ENCODE peak calls at places on chromosomes 13 and 19, in eight cellular contexts. B, J, M, F, T, P, Z and E are unnamed samples.
A peak's percentile ranks its signal among the peaks of the same experiment; 100 is the strongest.

GRCh38 chr19:17751103-17751911 is at the start of gene FCHO1:
- DNase-seq in T (no peak), F (peak; percentile 51), J (no peak), M (peak; percentile 33), P (no peak), B (peak; percentile 74), Z (no peak), E (no peak)

GRCh38 chr13:42412812-42413795 is 141.2 kb downstream of the AKAP11 start:
- DNase-seq in M (no peak), Z (no peak), F (no peak), T (no peak), B (no peak), J (no peak), P (no peak), E (no peak)

GRCh38 chr19:22976248-22976647 is 26.7 kb downstream of the ZNF728 start:
- DNase-seq in Z (no peak), F (no peak), J (no peak), M (no peak), B (no peak), T (no peak), P (no peak), E (no peak)

GRCh38 chr13:71169125-71169524 is 697.9 kb downstream of the DACH1 start:
- DNase-seq in J (no peak), Z (no peak), B (no peak), M (no peak), T (no peak), P (no peak), F (no peak), E (no peak)

GRCh38 chr19:10238172-10238783 is 7.1 kb upstream of the S1PR2 start:
- DNase-seq in Z (no peak), T (no peak), M (peak; percentile 79), F (peak; percentile 31), P (no peak), J (peak; percentile 68), B (peak; percentile 76), E (no peak)

GRCh38 chr13:63629591-63629990 is 2213.9 kb upstream of the PCDH20 start:
- DNase-seq in F (no peak), J (no peak), B (no peak), T (no peak), Z (no peak), M (no peak), P (no peak), E (no peak)

GRCh38 chr19:658916-659839 is 3.8 kb downstream of the RNF126 start:
- DNase-seq in P (no peak), T (no peak), B (no peak), J (no peak), M (peak; percentile 65), F (peak; percentile 39), Z (no peak), E (no peak)

GRCh38 chr13:106464076-106464475 is 71.4 kb downstream of the EFNB2 start:
- DNase-seq in F (no peak), Z (no peak), T (no peak), P (no peak), J (no peak), B (no peak), M (no peak), E (no peak)

GRCh38 chr19:18203408-18203862 is 407 bp downstream of the RAB3A start:
- DNase-seq in B (no peak), P (no peak), J (no peak), T (no peak), F (no peak), Z (no peak), M (peak; percentile 51), E (no peak)

GRCh38 chr19:28184997-28185396 is 1028.0 kb downstream of the UQCRFS1 start:
- DNase-seq in F (no peak), B (no peak), T (peak; percentile 51), P (no peak), M (no peak), Z (no peak), J (no peak), E (no peak)

GRCh38 chr19:18304194-18304495 is 18.7 kb downstream of the LSM4 start:
- DNase-seq in M (peak; percentile 59), P (no peak), B (no peak), T (no peak), Z (no peak), F (no peak), J (no peak), E (no peak)

GRCh38 chr19:5036733-5037681 is 68.1 kb downstream of the KDM4B start:
- DNase-seq in P (no peak), M (peak; percentile 52), T (no peak), Z (no peak), B (no peak), J (no peak), F (no peak), E (peak; percentile 76)

GRCh38 chr19:2974342-2974932 is 2.9 kb upstream of the TLE6 start:
- DNase-seq in P (no peak), Z (peak; percentile 36), F (no peak), B (peak; percentile 70), T (no peak), M (peak; percentile 50), J (peak; percentile 42), E (no peak)

GRCh38 chr19:47239152-47239551 is 8.2 kb upstream of the BBC3 start:
- DNase-seq in Z (no peak), B (no peak), P (no peak), T (no peak), M (no peak), J (no peak), F (no peak), E (no peak)

GRCh38 chr13:29908411-29908810 is 58.0 kb upstream of the UBL3 start:
- DNase-seq in T (no peak), J (no peak), M (peak; percentile 48), Z (no peak), B (no peak), P (no peak), F (no peak), E (peak; percentile 10)

GRCh38 chr13:43567608-43568007 is 219.2 kb downstream of the ENOX1 start:
- DNase-seq in J (no peak), M (no peak), T (no peak), B (no peak), F (no peak), P (no peak), Z (no peak), E (no peak)

GRCh38 chr13:48222358-48223015 is 10.5 kb upstream of the ITM2B start:
- DNase-seq in P (no peak), T (no peak), B (peak; percentile 71), F (no peak), J (peak; percentile 34), M (peak; percentile 46), Z (no peak), E (peak; percentile 65)

GRCh38 chr13:48221301-48222190 is 11.5 kb upstream of the ITM2B start:
- DNase-seq in T (no peak), Z (no peak), M (no peak), P (no peak), J (no peak), B (no peak), F (no peak), E (peak; percentile 18)

GRCh38 chr13:48216204-48216711 is 16.7 kb upstream of the ITM2B start:
- DNase-seq in B (no peak), Z (no peak), T (peak; percentile 37), F (no peak), P (no peak), J (no peak), M (no peak), E (no peak)

GRCh38 chr13:48223016-48223385 is 10.0 kb upstream of the ITM2B start:
- DNase-seq in P (no peak), F (no peak), J (no peak), B (no peak), M (no peak), Z (no peak), T (no peak), E (no peak)

DNA sequence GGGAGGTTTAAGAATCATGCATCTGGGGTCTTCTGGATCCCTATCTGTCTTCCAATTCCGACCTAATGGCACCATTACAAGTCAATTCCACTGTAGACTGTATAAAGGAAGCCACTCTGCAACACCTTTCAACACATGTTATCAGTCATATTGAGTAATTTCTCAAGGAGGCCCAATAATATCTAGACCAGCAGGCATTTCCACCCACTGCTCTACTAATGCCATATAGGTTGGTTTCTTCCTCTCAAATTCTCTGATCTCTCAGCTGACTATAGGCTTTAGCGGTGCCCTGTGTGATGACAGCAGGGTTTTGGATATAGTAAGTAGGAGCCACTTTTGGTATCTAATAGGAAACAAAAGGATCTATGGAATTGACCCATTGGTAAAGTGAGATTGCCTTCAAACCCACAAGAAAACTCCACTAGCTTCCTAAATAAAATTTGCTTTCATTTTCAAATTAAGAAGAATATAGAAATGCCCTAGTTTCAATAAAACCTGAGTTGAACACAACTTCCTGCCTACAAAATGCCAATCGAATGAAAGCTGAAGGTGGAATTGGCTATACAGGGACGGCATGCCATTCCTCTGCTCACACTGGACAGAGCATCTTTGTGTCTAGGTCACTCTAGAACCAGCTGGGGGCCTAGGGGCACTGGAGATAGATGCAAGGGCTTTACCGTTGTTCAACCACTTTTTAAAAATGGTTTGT is 12.3 kb upstream of the ITM2B start:
- DNase-seq in T (no peak), M (no peak), B (no peak), F (no peak), Z (no peak), P (no peak), J (no peak), E (peak; percentile 53)
- H3K4me1 ChIP-seq in T (no peaks in the 10 kb centered on the region), M (peaks cover 18% of the 10 kb centered on the region), B (no peaks in the 10 kb centered on the region), F (no peaks in the 10 kb centered on the region), Z (no peaks in the 10 kb centered on the region), P (no peaks in the 10 kb centered on the region), J (peaks cover 6% of the 10 kb centered on the region), E (peaks cover 33% of the 10 kb centered on the region)

DNA sequence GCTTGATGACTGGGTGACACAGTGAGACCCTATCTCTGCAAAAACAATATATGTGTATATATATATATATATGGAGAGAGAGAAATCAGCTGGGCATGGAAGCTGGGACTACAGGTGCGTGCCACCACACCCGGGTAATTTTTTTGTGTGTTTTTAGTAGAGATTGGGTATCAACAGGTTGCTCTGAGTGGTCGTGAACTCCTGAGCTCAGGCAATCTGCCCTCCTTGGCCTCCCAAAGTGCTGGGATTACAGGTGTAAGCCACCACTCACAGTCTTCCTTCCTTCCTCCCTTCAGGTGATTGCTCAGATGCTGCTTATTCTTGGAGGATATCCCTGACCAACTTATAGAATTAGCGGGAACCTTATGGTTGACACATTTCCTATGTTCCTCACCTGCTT is 41.9 kb downstream of the ERICH4 start:
- DNase-seq in P (no peak), M (no peak), J (no peak), F (no peak), T (no peak), B (no peak), Z (no peak), E (no peak)
- H3K36me3 ChIP-seq in P (no peaks in the 10 kb centered on the region), M (peaks cover 8% of the 10 kb centered on the region), J (no peaks in the 10 kb centered on the region), F (no peaks in the 10 kb centered on the region), T (no peaks in the 10 kb centered on the region), B (no peaks in the 10 kb centered on the region), Z (no peaks in the 10 kb centered on the region), E (no peaks in the 10 kb centered on the region)

DNA sequence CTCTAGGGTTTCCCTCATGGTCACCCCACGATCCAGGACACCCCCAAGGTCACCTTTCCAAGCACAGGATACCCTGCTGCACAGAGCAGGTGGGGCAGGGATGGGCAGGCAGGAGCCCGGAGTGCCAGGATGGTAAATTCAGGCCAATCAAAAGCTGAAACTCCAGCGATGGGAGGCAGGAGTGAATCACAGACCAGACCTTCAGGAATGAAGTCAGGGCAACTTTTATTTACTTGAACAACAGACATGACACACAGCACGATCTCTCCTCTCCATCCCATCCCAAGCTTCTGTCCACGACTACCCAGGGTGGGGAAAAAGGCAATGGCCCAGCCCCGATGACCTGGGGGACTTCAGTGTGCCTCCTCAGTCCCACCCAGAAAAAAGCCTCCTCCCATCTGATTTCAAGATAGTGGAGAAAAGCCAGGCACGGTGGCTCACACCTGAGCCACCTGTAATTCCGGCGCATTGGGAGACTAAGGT is 39.1 kb downstream of the ZSWIM4 start:
- DNase-seq in J (no peak), T (peak; percentile 56), F (no peak), B (no peak), M (no peak), P (no peak), Z (no peak), E (no peak)
- H3K4me1 ChIP-seq in J (no peaks in the 10 kb centered on the region), T (no peaks in the 10 kb centered on the region), F (peaks cover 58% of the 10 kb centered on the region), B (no peaks in the 10 kb centered on the region), M (peaks cover 70% of the 10 kb centered on the region), P (no peaks in the 10 kb centered on the region), Z (no peaks in the 10 kb centered on the region), E (peaks cover 61% of the 10 kb centered on the region)

GRCh38 chr19:51891193-51891747 is 3.5 kb upstream of the ZNF577 start:
- DNase-seq in Z (no peak), J (no peak), B (no peak), F (no peak), T (peak; percentile 71), M (no peak), P (no peak), E (no peak)
- H3K36me3 ChIP-seq in Z (peaks cover 83% of the 10 kb centered on the region), J (peaks cover 61% of the 10 kb centered on the region), B (peaks cover 20% of the 10 kb centered on the region), F (peaks cover 76% of the 10 kb centered on the region), T (peaks cover 32% of the 10 kb centered on the region), M (peaks cover 81% of the 10 kb centered on the region), P (peaks cover 46% of the 10 kb centered on the region), E (peaks cover 70% of the 10 kb centered on the region)